ENCODE peak calls at places on chromosomes 5 and 9, in four cellular contexts. L is K562, W is HepG2, Q is H1. E is an unnamed sample.

GRCh38 chr5:81121836-81122235 is 111.3 kb upstream of the CKMT2 start:
- DNase-seq in L (no peak), W (no peak), Q (no peak), E (no peak)

GRCh38 chr5:170538096-170538465 is 34.3 kb downstream of the KCNIP1 start:
- DNase-seq in L (no peak), W (no peak), Q (no peak), E (peak; percentile 19)

GRCh38 chr5:152309926-152310450 is 95.1 kb downstream of the NMUR2 start:
- DNase-seq in L (no peak), W (no peak), Q (no peak), E (no peak)

GRCh38 chr5:168317521-168318147 is 26.2 kb downstream of the WWC1 start:
- DNase-seq in L (peak; percentile 31), W (peak; percentile 92), Q (no peak), E (peak; percentile 95)

GRCh38 chr9:38706493-38706892 is 13.4 kb downstream of the FAM240B start:
- DNase-seq in L (no peak), W (no peak), Q (no peak), E (no peak)

GRCh38 chr9:77916410-77916819 is 115.2 kb downstream of the GNAQ start:
- DNase-seq in L (no peak), W (no peak), Q (no peak), E (no peak)

GRCh38 chr9:128203024-128203841 is at the start of gene DNM1:
- DNase-seq in L (peak; percentile 100), W (no peak), Q (peak; percentile 82), E (peak; percentile 62)

GRCh38 chr9:127942152-127943010 is 4.7 kb upstream of the DPM2 start:
- DNase-seq in L (peak; percentile 67), W (peak; percentile 43), Q (peak; percentile 83), E (peak; percentile 76)

GRCh38 chr5:95511606-95512005 is 43.2 kb downstream of the SKIC3 start:
- DNase-seq in L (no peak), W (no peak), Q (no peak), E (no peak)

GRCh38 chr5:64526709-64527439 is 21.1 kb downstream of the RGS7BP start:
- DNase-seq in L (no peak), W (no peak), Q (no peak), E (no peak)

GRCh38 chr5:7714697-7715096 is 136.2 kb downstream of the CFAP90 start:
- DNase-seq in L (no peak), W (no peak), Q (no peak), E (no peak)

GRCh38 chr5:6029811-6030271 is 348.5 kb downstream of the MED10 start:
- DNase-seq in L (no peak), W (no peak), Q (no peak), E (no peak)

GRCh38 chr5:124866355-124867063 is 120.1 kb upstream of the ZNF608 start:
- DNase-seq in L (no peak), W (no peak), Q (no peak), E (no peak)

GRCh38 chr5:93721511-93721910 is 19.9 kb downstream of the POU5F2 start:
- DNase-seq in L (no peak), W (peak; percentile 4), Q (no peak), E (no peak)

GRCh38 chr9:129272348-129273025 is 94.4 kb upstream of the IER5L start:
- DNase-seq in L (no peak), W (no peak), Q (no peak), E (no peak)

GRCh38 chr5:124317471-124317870 is 429.0 kb downstream of the ZNF608 start:
- DNase-seq in L (no peak), W (no peak), Q (no peak), E (no peak)

GRCh38 chr5:134435525-134435924 is 23.8 kb upstream of the CDKN2AIPNL start:
- DNase-seq in L (no peak), W (no peak), Q (no peak), E (peak; percentile 29)

DNA sequence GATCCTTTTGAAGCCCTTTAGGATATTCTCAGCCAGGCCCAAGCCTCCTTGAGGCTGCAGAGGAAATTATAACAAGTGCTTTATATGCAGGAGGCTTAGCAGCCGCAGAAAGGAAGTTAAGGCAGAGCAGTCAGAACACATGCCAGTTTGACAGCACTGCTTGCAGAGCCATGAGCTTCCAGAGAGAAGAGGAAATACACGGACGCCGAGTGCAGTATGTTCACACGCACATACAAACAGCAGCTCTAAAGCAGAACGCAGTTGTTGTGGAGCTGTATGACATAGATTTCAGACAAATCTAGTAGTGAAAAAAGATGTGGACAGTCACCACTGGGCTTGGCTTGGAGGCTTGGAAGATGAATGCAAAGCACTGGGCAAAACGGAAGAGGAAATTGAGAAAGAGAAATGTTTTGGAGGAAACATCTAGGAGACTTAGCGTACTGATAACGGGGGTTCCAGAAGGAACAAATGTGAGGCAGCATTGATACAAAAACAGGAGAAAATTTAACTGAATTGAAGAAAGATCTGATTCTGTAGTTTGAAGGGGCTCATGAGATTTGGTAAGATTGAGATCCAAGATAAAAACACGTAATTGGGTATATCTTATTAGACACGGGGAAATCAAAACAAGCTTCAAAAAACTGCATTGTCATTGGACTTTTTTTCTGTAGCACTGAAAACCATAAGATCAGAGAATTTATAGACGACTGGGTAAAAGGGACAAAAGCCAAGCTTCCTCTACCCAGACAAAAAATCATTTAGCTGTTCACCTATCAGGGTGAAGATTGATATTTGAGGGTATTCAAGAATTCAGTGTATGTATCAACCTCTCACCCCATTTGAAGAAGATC is 19.6 kb upstream of the ROPN1L start:
- DNase-seq in L (no peak), W (no peak), Q (no peak), E (no peak)
- TF ChIP-seq RAD21 in L (no peak), W (no peak), Q (no peak), E (no peak)

DNA sequence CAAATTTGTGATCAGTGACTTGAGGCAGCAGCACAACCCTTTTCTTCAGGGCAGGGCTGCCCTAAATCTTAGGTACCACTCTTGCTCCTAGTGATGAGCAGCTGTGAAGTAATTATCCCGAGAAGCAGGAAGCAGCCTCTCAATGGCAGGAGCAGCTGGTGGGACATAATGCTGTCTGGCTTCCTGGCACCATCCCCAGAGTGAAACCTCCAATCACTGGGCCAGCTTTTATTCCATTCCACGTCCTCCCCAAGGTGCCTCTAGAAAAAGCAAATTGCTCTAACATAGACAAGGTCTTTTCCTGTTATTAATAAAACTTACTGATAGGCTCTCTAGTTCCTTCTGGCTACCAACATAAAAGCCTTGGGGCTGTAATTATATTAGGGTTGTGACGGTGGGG is 154.0 kb downstream of the FRMD3 start:
- DNase-seq in L (no peak), W (no peak), Q (no peak), E (no peak)
- TF ChIP-seq CHD2 in L (no peak), W (no peak), Q (no peak), E (no peak)

GRCh38 chr9:124941689-124942561 is 1.0 kb upstream of the GOLGA1 start:
- DNase-seq in L (no peak), W (peak; percentile 29), Q (peak; percentile 46), E (peak; percentile 26)

GRCh38 chr9:124940894-124941688 is at the start of gene GOLGA1:
- DNase-seq in L (peak; percentile 96), W (peak; percentile 89), Q (peak; percentile 97), E (peak; percentile 94)

GRCh38 chr9:124946167-124946566 is 5.3 kb upstream of the GOLGA1 start:
- DNase-seq in L (no peak), W (no peak), Q (no peak), E (no peak)

GRCh38 chr9:124939944-124940343 is 939 bp downstream of the GOLGA1 start:
- DNase-seq in L (no peak), W (no peak), Q (no peak), E (no peak)

DNA sequence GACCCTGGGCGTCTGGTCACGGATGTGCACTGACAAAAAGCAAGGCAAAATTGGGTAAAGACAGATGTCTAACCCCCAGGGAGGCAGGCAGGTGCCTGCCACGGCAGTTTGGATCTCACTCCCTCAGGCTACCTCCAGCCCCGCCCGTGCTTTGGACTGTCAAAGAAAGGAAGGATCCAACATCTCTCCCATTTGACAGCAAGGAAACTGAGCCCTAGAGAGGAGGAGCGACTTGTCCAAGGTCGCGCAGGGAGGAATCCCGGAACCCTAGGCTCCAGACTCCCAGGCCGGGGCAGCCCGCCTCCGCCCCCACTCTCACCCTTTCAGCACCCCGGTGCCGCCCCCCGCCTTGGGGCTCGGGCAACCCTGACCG is 376 bp downstream of the GOLGA1 start:
- DNase-seq in L (no peak), W (no peak), Q (no peak), E (no peak)
- TF ChIP-seq RNF2 in L (no peak), W (no peak), Q (no peak), E (no peak)

DNA sequence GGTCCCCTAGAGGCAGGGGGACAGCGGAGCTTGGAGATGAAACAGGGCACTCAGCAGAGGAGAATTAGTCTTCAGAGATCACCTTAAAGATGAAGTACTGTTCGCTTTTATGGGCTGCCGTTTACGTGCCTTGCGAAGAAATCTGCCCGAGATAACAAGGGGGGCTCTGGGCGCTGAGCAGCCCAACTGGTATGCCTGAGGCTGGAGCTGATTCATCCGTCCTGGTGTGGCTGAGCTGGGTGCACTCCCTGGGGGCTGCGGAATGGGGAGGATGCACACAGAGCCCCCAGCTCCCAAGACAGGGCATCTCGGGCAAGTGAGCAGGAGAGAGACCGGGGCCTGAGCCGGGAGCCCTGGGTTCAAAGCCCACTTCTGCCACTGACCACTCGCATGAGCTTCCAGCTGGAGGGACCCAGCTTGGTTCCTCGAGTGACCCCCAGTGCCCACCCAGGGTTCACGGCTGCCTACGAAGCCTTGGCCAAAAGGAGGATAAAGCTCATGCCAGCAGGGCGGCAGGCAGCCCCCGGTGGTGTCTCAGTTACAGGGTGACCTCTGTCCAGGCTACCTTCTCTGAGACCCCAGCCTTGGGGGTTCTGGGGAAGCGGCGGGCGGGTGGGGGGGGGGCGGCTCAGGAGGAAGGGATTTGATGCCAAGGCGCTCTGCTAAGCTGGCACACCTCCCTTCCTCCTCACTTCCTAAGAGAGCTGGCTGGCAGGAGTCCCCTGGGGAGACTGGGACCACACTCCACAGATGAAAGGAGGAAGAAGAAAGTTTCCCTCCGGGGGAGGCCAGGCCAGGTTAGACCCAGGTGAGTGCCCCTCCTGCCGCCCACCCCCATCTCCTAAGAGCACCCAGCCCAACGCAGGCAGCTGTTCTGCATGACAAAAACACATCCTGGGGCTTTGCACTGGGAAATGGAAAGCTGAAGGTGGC is 5.7 kb downstream of the FIBCD1 start:
- DNase-seq in L (peak; percentile 70), W (no peak), Q (peak; percentile 62), E (no peak)
- TF ChIP-seq RAD21 in L (no peak), W (no peak), Q (no peak), E (no peak)

DNA sequence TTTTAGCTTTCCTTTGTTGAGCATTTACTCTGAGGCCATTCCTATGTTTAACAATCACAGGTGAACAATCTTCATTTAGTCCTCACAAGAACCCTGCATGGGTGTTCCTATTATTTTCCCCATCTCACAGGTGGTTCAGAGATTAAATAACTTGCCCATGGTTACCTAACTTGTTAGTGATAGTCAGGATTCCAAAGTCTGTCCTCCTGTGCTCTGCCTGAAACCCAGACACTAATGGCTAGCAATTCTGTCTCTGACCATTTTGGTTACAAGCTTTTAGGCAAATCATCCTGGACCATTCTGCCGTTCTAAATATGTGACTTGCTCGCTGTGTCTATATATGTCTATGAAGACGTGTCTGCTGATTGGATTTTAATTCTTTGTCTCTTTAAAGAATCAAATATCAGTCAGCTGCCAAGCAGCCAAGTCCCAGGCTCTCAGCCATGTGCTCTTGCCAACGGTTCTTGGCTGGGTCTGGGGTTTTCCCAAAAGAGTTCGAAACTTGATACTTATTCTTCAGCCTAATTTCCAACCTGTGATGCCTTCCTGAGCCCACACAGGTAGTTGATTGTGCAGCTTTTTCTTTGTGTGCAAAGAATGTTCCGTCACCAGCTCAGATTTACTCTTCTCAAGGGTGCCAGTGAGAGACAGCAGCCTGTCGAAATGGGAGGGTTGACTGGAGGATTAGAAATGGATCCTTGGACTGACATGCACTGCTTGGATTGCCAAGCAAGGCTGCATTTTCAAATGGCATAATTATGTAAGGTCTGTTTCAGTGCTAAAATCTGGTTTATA is 121.6 kb downstream of the NREP start:
- DNase-seq in L (no peak), W (no peak), Q (no peak), E (no peak)
- TF ChIP-seq CHD2 in L (no peak), W (no peak), Q (no peak), E (no peak)

GRCh38 chr5:139708877-139709586 is 60.9 kb downstream of the CXXC5 start:
- DNase-seq in L (peak; percentile 93), W (peak; percentile 75), Q (no peak), E (no peak)
- TF ChIP-seq RNF2 in L (peak; percentile 63), W (no peak), Q (no peak), E (no peak)

E was measured in A549.